ENCODE peak calls at places on chromosomes 11 and 22, in four cellular contexts. U is naive thymus-derived CD4-positive, alpha-beta T cell; A is skeletal muscle cell; Q is heart right ventricle. H is an unnamed sample.

GRCh38 chr11:125287467-125288232 is 123.1 kb downstream of the PKNOX2 start:
- DNase-seq in U (no peak), A (peak; percentile 36), Q (peak; percentile 43), H (no peak)

GRCh38 chr11:19326499-19326898 is 85.8 kb upstream of the E2F8 start:
- DNase-seq in U (no peak), A (no peak), Q (no peak), H (no peak)

GRCh38 chr22:35991168-35991567 is 37.5 kb downstream of the RBFOX2 start:
- DNase-seq in U (no peak), A (no peak), Q (no peak), H (no peak)

GRCh38 chr11:7457211-7457610 is 28.1 kb upstream of the OLFML1 start:
- DNase-seq in U (no peak), A (no peak), Q (no peak), H (no peak)

GRCh38 chr11:135006800-135007199 is 594.8 kb upstream of the B3GAT1 start:
- DNase-seq in U (no peak), A (no peak), Q (no peak), H (no peak)

GRCh38 chr11:128133501-128133900 is 453.9 kb downstream of the ETS1 start:
- DNase-seq in U (no peak), A (no peak), Q (no peak), H (no peak)

GRCh38 chr11:95596011-95596489 is 193.5 kb downstream of the FAM76B start:
- DNase-seq in U (no peak), A (peak; percentile 79), Q (no peak), H (no peak)

GRCh38 chr11:73159981-73160777 is 18.1 kb upstream of the FCHSD2 start:
- DNase-seq in U (no peak), A (no peak), Q (no peak), H (no peak)

GRCh38 chr11:94788396-94788795 is 20.2 kb downstream of the AMOTL1 start:
- DNase-seq in U (no peak), A (no peak), Q (no peak), H (no peak)

GRCh38 chr22:36417281-36417686 is 29.5 kb upstream of the MYH9 start:
- DNase-seq in U (no peak), A (no peak), Q (no peak), H (peak; percentile 9)

GRCh38 chr11:34165121-34165520 is 59.7 kb downstream of the NAT10 start:
- DNase-seq in U (no peak), A (no peak), Q (no peak), H (no peak)

GRCh38 chr22:28031383-28031922 is 112.4 kb upstream of the PITPNB start:
- DNase-seq in U (no peak), A (no peak), Q (no peak), H (no peak)

GRCh38 chr11:22426915-22427314 is 88.7 kb downstream of the SLC17A6 start:
- DNase-seq in U (no peak), A (no peak), Q (no peak), H (no peak)

GRCh38 chr11:47259178-47259977 is 1.6 kb downstream of the NR1H3 start:
- DNase-seq in U (peak; percentile 29), A (no peak), Q (peak; percentile 45), H (no peak)

DNA sequence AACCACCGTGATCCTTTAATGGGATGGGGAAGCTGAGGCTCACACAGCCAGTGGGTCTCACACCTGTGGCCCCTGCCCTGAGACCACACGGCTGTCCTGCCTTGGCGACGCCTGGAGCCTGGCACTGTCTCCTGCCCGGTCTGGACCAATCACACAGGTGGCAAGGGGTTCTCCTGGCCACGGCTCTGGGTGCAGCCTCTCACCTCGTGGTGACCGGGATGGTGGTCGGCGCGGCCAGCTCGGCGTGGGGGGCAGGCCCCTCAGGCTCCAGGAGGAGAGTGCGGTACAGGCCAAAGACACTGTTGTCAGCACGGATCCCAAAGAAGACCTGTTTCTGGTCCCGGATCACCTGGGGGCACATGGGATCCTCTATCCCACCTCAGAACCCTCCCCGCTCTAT is 8.7 kb downstream of the ANO9 start:
- DNase-seq in U (no peak), A (no peak), Q (no peak), H (no peak)
- H3K4me3 ChIP-seq in U (no peak overlapping the region), A (no peak overlapping the region), Q (no peak overlapping the region), H (no peak overlapping the region)

DNA sequence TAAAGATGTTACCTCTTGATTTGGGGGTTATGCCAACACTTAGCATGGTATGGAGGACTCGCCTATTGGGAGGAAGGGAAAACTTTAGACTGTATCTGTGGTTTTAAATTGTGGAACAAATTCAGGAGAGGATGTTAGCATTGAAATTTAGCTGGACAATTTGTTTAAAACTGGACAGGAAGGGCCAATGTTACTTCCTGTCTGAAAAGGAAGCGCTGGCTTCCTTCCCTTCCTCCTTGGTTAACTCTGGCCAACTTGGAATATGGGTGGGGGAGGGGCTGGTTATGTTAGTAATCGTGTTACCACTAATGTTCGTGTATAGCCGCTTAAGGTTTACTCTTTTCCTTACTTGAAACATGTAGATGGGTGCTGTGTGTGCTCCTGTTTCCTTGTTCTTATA is 13.9 kb downstream of the CTNND1 start:
- DNase-seq in U (no peak), A (no peak), Q (peak; percentile 68), H (no peak)
- H3K4me3 ChIP-seq in U (no peak overlapping the region), A (peak overlapping the region; percentile 1), Q (peak overlapping the region; percentile 40), H (no peak overlapping the region)

GRCh38 chr22:19260194-19260593 is 31.3 kb downstream of the CLTCL1 start:
- DNase-seq in U (no peak), A (no peak), Q (no peak), H (no peak)

GRCh38 chr22:19266547-19267086 is 24.9 kb downstream of the CLTCL1 start:
- DNase-seq in U (no peak), A (no peak), Q (no peak), H (no peak)

GRCh38 chr22:19260804-19261203 is 30.7 kb downstream of the CLTCL1 start:
- DNase-seq in U (peak; percentile 68), A (no peak), Q (no peak), H (peak; percentile 47)

GRCh38 chr22:19270873-19271272 is 20.6 kb downstream of the CLTCL1 start:
- DNase-seq in U (no peak), A (no peak), Q (no peak), H (no peak)

DNA sequence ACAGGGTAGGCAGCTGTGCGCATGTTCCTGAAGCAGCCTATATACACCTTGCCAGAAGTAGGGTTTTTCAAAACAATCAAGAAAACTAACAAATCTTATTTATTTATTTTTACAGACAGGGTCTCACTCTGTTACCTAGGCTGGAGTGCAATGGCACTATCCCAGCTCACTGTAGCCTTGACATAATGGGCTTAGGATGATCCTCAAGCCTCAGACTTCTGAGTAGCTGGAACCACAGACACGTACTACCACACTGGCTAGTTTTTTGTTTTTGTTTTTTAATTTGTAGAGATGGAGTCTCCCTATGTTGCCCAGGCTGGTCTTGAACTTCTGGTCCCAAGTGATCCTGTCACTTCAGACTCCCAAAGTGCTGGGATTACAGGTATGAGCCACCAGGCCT is 25.7 kb downstream of the CLTCL1 start:
- DNase-seq in U (no peak), A (no peak), Q (no peak), H (no peak)
- H3K4me3 ChIP-seq in U (no peak overlapping the region), A (no peak overlapping the region), Q (no peak overlapping the region), H (no peak overlapping the region)

GRCh38 chr22:19537941-19538488 is 13.8 kb upstream of the CLDN5 start:
- DNase-seq in U (no peak), A (no peak), Q (no peak), H (no peak)

GRCh38 chr22:19536564-19536963 is 12.4 kb upstream of the CLDN5 start:
- DNase-seq in U (no peak), A (no peak), Q (no peak), H (no peak)

GRCh38 chr22:19535001-19535400 is 10.8 kb upstream of the CLDN5 start:
- DNase-seq in U (no peak), A (no peak), Q (no peak), H (peak; percentile 39)

GRCh38 chr22:19543970-19544708 is 19.9 kb upstream of the CLDN5 start:
- DNase-seq in U (no peak), A (no peak), Q (no peak), H (no peak)

DNA sequence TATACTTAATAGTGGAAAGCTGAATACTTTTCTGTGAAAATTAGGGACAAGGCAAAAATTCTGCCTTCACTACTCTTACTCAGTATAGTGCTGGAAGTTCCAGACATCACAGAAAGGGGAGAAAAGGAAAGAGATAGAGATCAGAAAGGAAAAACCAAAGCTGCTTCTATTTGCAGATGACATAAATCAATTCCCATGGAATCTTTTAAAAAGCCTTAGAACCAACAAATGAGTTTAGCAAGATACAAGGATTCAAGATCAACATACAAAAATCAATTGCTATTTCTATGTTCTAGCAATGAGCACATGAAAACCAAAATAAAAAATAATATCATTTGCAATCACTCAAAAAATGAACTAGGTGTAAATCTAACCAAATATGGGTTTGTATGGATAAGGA is 16.2 kb upstream of the CLDN5 start:
- DNase-seq in U (no peak), A (no peak), Q (no peak), H (no peak)
- H3K4me3 ChIP-seq in U (no peak overlapping the region), A (no peak overlapping the region), Q (no peak overlapping the region), H (no peak overlapping the region)

H was measured in Jurkat, Clone E6-1.